ENCODE peak calls at places on chromosomes 13 and 19, in six cellular contexts. A is germinal center; M is progenitor cell of endocrine pancreas; S is BE2C; P is effector CD4-positive, alpha-beta T cell; B is NCI-H82. N is an unnamed sample.

GRCh38 chr13:78680611-78681010 is 21.7 kb upstream of the OBI1 start:
- DNase-seq in A (no peak), M (no peak), S (no peak), P (no peak), B (no peak), N (no peak)

GRCh38 chr13:45781553-45782326 is 69.8 kb downstream of the SIAH3 start:
- DNase-seq in A (no peak), M (no peak), S (peak), P (no peak), B (peak), N (no peak)

GRCh38 chr13:113820813-113821651 is 42.8 kb downstream of the GAS6 start:
- DNase-seq in A (no peak), M (no peak), S (peak), P (no peak), B (peak), N (no peak)

GRCh38 chr19:45824041-45824471 is 8.9 kb upstream of the RSPH6A start:
- DNase-seq in A (no peak), M (no peak), S (peak), P (no peak), B (no peak), N (no peak)

GRCh38 chr19:31338069-31338767 is 11.0 kb downstream of the TSHZ3 start:
- DNase-seq in A (no peak), M (peak), S (peak), P (no peak), B (peak), N (no peak)

GRCh38 chr13:82291852-82292251 is 1590.4 kb downstream of the SLITRK1 start:
- DNase-seq in A (no peak), M (no peak), S (no peak), P (no peak), B (no peak), N (no peak)

GRCh38 chr19:35777411-35777841 is 2.1 kb downstream of the ARHGAP33 start:
- DNase-seq in A (no peak), M (no peak), S (no peak), P (no peak), B (no peak), N (no peak)

GRCh38 chr13:112928958-112929777 is 39.8 kb upstream of the MCF2L start:
- DNase-seq in A (no peak), M (no peak), S (peak), P (no peak), B (peak), N (no peak)

GRCh38 chr13:35475131-35475959 is 1.1 kb downstream of the MAB21L1 start:
- DNase-seq in A (no peak), M (peak), S (peak), P (no peak), B (peak), N (no peak)

GRCh38 chr13:112688560-112689497 is 1.0 kb upstream of the ATP11A start:
- DNase-seq in A (no peak), M (no peak), S (no peak), P (no peak), B (no peak), N (peak)

GRCh38 chr13:73428137-73428536 is 369.3 kb downstream of the KLF5 start:
- DNase-seq in A (no peak), M (no peak), S (no peak), P (no peak), B (no peak), N (no peak)

GRCh38 chr19:13094285-13094595 is 8.4 kb downstream of the LYL1 start:
- DNase-seq in A (no peak), M (no peak), S (peak), P (no peak), B (no peak), N (no peak)

GRCh38 chr19:16273005-16273404 is 51.6 kb upstream of the KLF2 start:
- DNase-seq in A (no peak), M (no peak), S (no peak), P (no peak), B (no peak), N (no peak)

GRCh38 chr19:18879579-18880373 is 16.2 kb downstream of the CERS1 start:
- DNase-seq in A (peak), M (no peak), S (peak), P (no peak), B (peak), N (no peak)

GRCh38 chr13:97858161-97858560 is 95.3 kb upstream of the IPO5 start:
- DNase-seq in A (no peak), M (no peak), S (no peak), P (no peak), B (no peak), N (no peak)

GRCh38 chr19:17522988-17523872 is 11.8 kb downstream of the PGLS start:
- DNase-seq in A (peak), M (no peak), S (no peak), P (no peak), B (no peak), N (peak)

GRCh38 chr13:105196052-105196451 is 1339.4 kb downstream of the EFNB2 start:
- DNase-seq in A (no peak), M (no peak), S (no peak), P (no peak), B (peak), N (no peak)

GRCh38 chr13:100694722-100695644 is 20.4 kb upstream of the TMTC4 start:
- DNase-seq in A (peak), M (peak), S (peak), P (no peak), B (peak), N (no peak)

GRCh38 chr13:39737047-39737446 is 81.6 kb downstream of the COG6 start:
- DNase-seq in A (no peak), M (no peak), S (no peak), P (no peak), B (no peak), N (no peak)

GRCh38 chr19:5680437-5681368 is at the start of the genes HSD11B1L and MICOS13:
- DNase-seq in A (peak), M (peak), S (peak), P (peak), B (peak), N (peak)

GRCh38 chr13:25963681-25964080 is 88.1 kb downstream of the SHISA2 start:
- DNase-seq in A (no peak), M (no peak), S (no peak), P (no peak), B (no peak), N (no peak)

GRCh38 chr19:6267552-6268381 is 12.0 kb downstream of the MLLT1 start:
- DNase-seq in A (no peak), M (no peak), S (no peak), P (no peak), B (no peak), N (no peak)

GRCh38 chr13:113951246-113951999 is 22.5 kb downstream of the C13orf46 start:
- DNase-seq in A (peak), M (no peak), S (peak), P (no peak), B (peak), N (no peak)

GRCh38 chr13:113013303-113013702 is 44.3 kb downstream of the MCF2L start:
- DNase-seq in A (no peak), M (no peak), S (no peak), P (no peak), B (no peak), N (no peak)

GRCh38 chr13:33218020-33218419 is 67.5 kb downstream of the STARD13 start:
- DNase-seq in A (no peak), M (no peak), S (no peak), P (no peak), B (no peak), N (no peak)

GRCh38 chr19:36160821-36161596 is 8.8 kb upstream of the COX7A1 start:
- DNase-seq in A (no peak), M (no peak), S (no peak), P (no peak), B (no peak), N (no peak)

GRCh38 chr13:98525852-98526512 is 50.9 kb downstream of the STK24 start:
- DNase-seq in A (no peak), M (no peak), S (no peak), P (no peak), B (no peak), N (no peak)

GRCh38 chr19:43699506-43700367 is 16.1 kb upstream of the IRGC start:
- DNase-seq in A (no peak), M (peak), S (peak), P (no peak), B (peak), N (no peak)

GRCh38 chr19:36060430-36060829 is 5.7 kb downstream of the WDR62 start:
- DNase-seq in A (peak), M (no peak), S (peak), P (no peak), B (peak), N (no peak)

GRCh38 chr19:47228937-47229673 is 1.9 kb downstream of the BBC3 start:
- DNase-seq in A (no peak), M (no peak), S (peak), P (peak), B (peak), N (peak)

GRCh38 chr19:32012206-32012605 is 333.2 kb upstream of the ZNF507 start:
- DNase-seq in A (no peak), M (no peak), S (no peak), P (no peak), B (no peak), N (no peak)

GRCh38 chr19:28475525-28475924 is 737.4 kb downstream of the UQCRFS1 start:
- DNase-seq in A (no peak), M (no peak), S (no peak), P (no peak), B (no peak), N (no peak)

GRCh38 chr19:30362156-30362754 is 9.9 kb upstream of the ZNF536 start:
- DNase-seq in A (no peak), M (no peak), S (no peak), P (no peak), B (no peak), N (no peak)

GRCh38 chr13:113604186-113604585 is 19.6 kb downstream of the TFDP1 start:
- DNase-seq in A (no peak), M (no peak), S (no peak), P (no peak), B (no peak), N (no peak)

GRCh38 chr19:53991224-53992113 is at the start of gene CACNG6:
- DNase-seq in A (no peak), M (peak), S (no peak), P (no peak), B (peak), N (no peak)

GRCh38 chr19:45253396-45254027 is 2.4 kb downstream of the MARK4 start:
- DNase-seq in A (no peak), M (no peak), S (no peak), P (no peak), B (peak), N (peak)

GRCh38 chr19:45016388-45017314 is 15.4 kb downstream of the RELB start:
- DNase-seq in A (peak), M (peak), S (peak), P (peak), B (peak), N (peak)

GRCh38 chr13:23709521-23709920 is 139.3 kb downstream of the TNFRSF19 start:
- DNase-seq in A (no peak), M (no peak), S (no peak), P (no peak), B (peak), N (no peak)

GRCh38 chr19:12833747-12834417 is 497 bp downstream of the RTBDN start:
- DNase-seq in A (peak), M (peak), S (peak), P (no peak), B (peak), N (no peak)